ENCODE peak calls at places on chromosomes 6 and 20, in four cellular contexts. A, X, H and W are unnamed samples.

GRCh38 chr6:32475392-32476206 is 35.9 kb downstream of the HLA-DRA start:
- DNase-seq in A (no peak), X (no peak), H (no peak), W (no peak)

GRCh38 chr6:150528648-150529285 is 70.9 kb upstream of the PLEKHG1 start:
- DNase-seq in A (no peak), X (peak; percentile 43), H (peak; percentile 52), W (no peak)

GRCh38 chr20:10466325-10466724 is 31.2 kb downstream of the SLX4IP start:
- DNase-seq in A (no peak), X (no peak), H (peak; percentile 7), W (no peak)

GRCh38 chr20:23403721-23404120 is 17.6 kb downstream of the NAPB start:
- DNase-seq in A (no peak), X (no peak), H (no peak), W (no peak)

GRCh38 chr6:105199711-105200110 is 19.9 kb upstream of the POPDC3 start:
- DNase-seq in A (no peak), X (peak; percentile 27), H (peak; percentile 66), W (no peak)

GRCh38 chr6:30357678-30358339 is 12.9 kb downstream of the RPP21 start:
- DNase-seq in A (peak; percentile 62), X (peak; percentile 27), H (peak; percentile 77), W (peak; percentile 44)

GRCh38 chr6:136330634-136331033 is 41.0 kb upstream of the BCLAF1 start:
- DNase-seq in A (no peak), X (no peak), H (no peak), W (no peak)

GRCh38 chr6:101403566-101403965 is 10.1 kb downstream of the GRIK2 start:
- DNase-seq in A (no peak), X (no peak), H (no peak), W (no peak)

GRCh38 chr6:50716887-50717509 is 3.7 kb downstream of the TFAP2D start:
- DNase-seq in A (no peak), X (no peak), H (no peak), W (no peak)

GRCh38 chr6:71412559-71412958 is 123.9 kb downstream of the OGFRL1 start:
- DNase-seq in A (no peak), X (peak; percentile 18), H (no peak), W (no peak)

GRCh38 chr6:71408966-71409723 is 120.5 kb downstream of the OGFRL1 start:
- DNase-seq in A (no peak), X (no peak), H (no peak), W (no peak)

GRCh38 chr6:71411882-71412281 is 123.3 kb downstream of the OGFRL1 start:
- DNase-seq in A (no peak), X (no peak), H (no peak), W (no peak)

GRCh38 chr6:71410164-71410566 is 121.6 kb downstream of the OGFRL1 start:
- DNase-seq in A (no peak), X (no peak), H (no peak), W (no peak)

DNA sequence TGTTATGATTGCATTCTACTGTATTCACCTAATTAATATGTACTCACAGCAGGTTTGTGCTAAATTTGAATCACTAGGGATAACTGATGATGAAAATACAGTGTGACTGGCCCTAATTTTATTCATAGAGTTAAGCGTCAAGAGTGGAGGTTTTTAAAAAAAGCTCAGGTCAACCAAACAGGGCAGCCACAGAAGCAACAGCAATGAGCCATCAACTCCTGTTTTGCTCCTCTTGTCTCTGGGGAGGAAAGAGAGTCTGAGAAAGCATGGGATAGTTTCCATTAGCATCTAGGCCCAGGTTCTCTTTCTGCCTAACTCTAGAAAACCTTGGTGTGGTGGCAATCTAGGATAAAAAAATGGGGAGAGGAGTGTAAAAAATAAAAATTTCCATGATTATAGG is 122.1 kb downstream of the OGFRL1 start:
- DNase-seq in A (no peak), X (no peak), H (no peak), W (no peak)
- H3K27ac ChIP-seq in A (no peak overlapping the region), X (no peak overlapping the region), H (no peak overlapping the region), W (no peak overlapping the region)

GRCh38 chr20:5116875-5117274 is 2.9 kb downstream of the PCNA start:
- DNase-seq in A (no peak), X (no peak), H (no peak), W (no peak)

GRCh38 chr20:5120189-5120484 is 379 bp upstream of the PCNA start:
- DNase-seq in A (no peak), X (no peak), H (no peak), W (no peak)

GRCh38 chr20:5119143-5119434 is 669 bp downstream of the PCNA start:
- DNase-seq in A (no peak), X (no peak), H (no peak), W (no peak)

GRCh38 chr20:5118220-5119142 is 1.3 kb downstream of the PCNA start:
- DNase-seq in A (no peak), X (no peak), H (no peak), W (no peak)

GRCh38 chr20:5119435-5120188 is at the start of gene PCNA:
- DNase-seq in A (peak; percentile 95), X (peak; percentile 98), H (peak; percentile 97), W (peak; percentile 93)
- H3K27me3 ChIP-seq in A (no peaks in the 10 kb centered on the region), X (no peaks in the 10 kb centered on the region), H (no peaks in the 10 kb centered on the region), W (no peaks in the 10 kb centered on the region)

GRCh38 chr20:56460459-56460858 is 8.0 kb upstream of the RTF2 start:
- DNase-seq in A (peak; percentile 63), X (no peak), H (no peak), W (peak; percentile 60)
- H3K4me1 ChIP-seq in A (peaks cover 9% of the 10 kb centered on the region), X (no peaks in the 10 kb centered on the region), H (no peaks in the 10 kb centered on the region), W (peaks cover 35% of the 10 kb centered on the region)

GRCh38 chr20:57478176-57478575 is 46.8 kb downstream of the CTCFL start:
- DNase-seq in A (no peak), X (no peak), H (no peak), W (no peak)
- H3K27ac ChIP-seq in A (no peak overlapping the region), X (no peak overlapping the region), H (peak overlapping the region; percentile 76), W (no peak overlapping the region)

DNA sequence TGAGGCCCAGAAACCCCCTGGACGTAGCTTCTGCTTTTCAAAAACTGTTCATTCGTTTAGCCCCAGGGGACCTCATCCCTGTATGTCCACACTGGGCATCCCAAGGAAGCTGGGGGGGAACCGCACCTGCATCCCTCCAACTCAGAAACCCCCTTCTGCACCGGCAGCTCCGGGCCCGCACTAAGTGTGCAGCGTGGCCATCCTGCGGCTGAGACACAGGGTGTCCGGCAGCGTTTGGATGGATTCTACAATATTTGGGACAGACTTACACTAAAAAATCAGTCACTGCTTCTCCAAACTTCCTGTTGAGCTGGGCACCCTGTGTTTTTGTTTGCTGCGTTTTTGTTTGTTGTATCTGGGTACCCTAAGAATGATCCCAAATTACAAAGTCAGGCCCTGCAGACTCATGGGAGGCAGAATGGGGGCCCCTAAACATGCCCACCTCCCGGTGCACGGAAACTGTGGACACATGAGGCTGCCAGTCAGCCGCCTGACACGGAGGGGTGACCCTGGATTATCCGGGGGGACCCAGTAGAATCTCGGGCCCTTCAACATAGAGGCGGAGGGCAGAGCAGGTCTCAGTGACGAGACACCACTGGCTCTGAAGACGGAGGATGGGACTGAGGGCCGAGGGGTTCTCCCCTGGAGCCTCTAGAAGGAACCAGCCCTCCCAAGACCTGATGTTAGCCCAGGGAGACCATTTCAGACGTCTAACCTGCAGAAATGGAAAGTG is 88.2 kb upstream of the BHLHE23 start:
- DNase-seq in A (no peak), X (no peak), H (no peak), W (no peak)
- H3K27me3 ChIP-seq in A (no peaks in the 10 kb centered on the region), X (peaks cover 93% of the 10 kb centered on the region), H (peaks cover 58% of the 10 kb centered on the region), W (peaks cover 11% of the 10 kb centered on the region)